ENCODE peak calls at places on chromosomes 16 and 17, in six cellular contexts. H, Z, G, E, D and L are unnamed samples.

GRCh38 chr17:57669671-57670529 is 75.2 kb downstream of the CCDC182 start:
- DNase-seq in H (peak), Z (no peak), G (no peak), E (peak), D (no peak), L (peak)

GRCh38 chr17:48618366-48618896 is 3.3 kb upstream of the HOXB8 start:
- DNase-seq in H (peak), Z (peak), G (peak), E (peak), D (peak), L (peak)

GRCh38 chr16:47712276-47713224 is 251.4 kb downstream of the PHKB start:
- DNase-seq in H (no peak), Z (no peak), G (no peak), E (no peak), D (no peak), L (no peak)

GRCh38 chr17:14098246-14098645 is 28.9 kb downstream of the COX10 start:
- DNase-seq in H (no peak), Z (no peak), G (no peak), E (no peak), D (no peak), L (no peak)

GRCh38 chr16:9075299-9076071 is 16.0 kb upstream of the HAPSTR1 start:
- DNase-seq in H (no peak), Z (no peak), G (no peak), E (no peak), D (no peak), L (no peak)

GRCh38 chr16:11792404-11793260 is 4.4 kb downstream of the ZC3H7A start:
- DNase-seq in H (no peak), Z (peak), G (no peak), E (no peak), D (no peak), L (no peak)

GRCh38 chr16:75238132-75238852 is 13.1 kb downstream of the BCAR1 start:
- DNase-seq in H (peak), Z (no peak), G (peak), E (no peak), D (no peak), L (no peak)

GRCh38 chr17:79233916-79234551 is 159.4 kb downstream of the ENGASE start:
- DNase-seq in H (no peak), Z (no peak), G (no peak), E (no peak), D (no peak), L (no peak)

GRCh38 chr17:3754458-3755334 is 31.0 kb downstream of the HASPIN start:
- DNase-seq in H (peak), Z (peak), G (no peak), E (peak), D (no peak), L (peak)

GRCh38 chr16:81837312-81837748 is 58.2 kb downstream of the PLCG2 start:
- DNase-seq in H (no peak), Z (no peak), G (no peak), E (no peak), D (no peak), L (no peak)

GRCh38 chr17:4297351-4297750 is 33.6 kb upstream of the ANKFY1 start:
- DNase-seq in H (no peak), Z (no peak), G (peak), E (no peak), D (no peak), L (no peak)

GRCh38 chr17:2724783-2725164 is 13.2 kb upstream of the CLUH start:
- DNase-seq in H (no peak), Z (no peak), G (peak), E (peak), D (no peak), L (no peak)

GRCh38 chr16:11491524-11491923 is 95.2 kb downstream of the LITAF start:
- DNase-seq in H (no peak), Z (no peak), G (no peak), E (no peak), D (no peak), L (no peak)

GRCh38 chr17:81635431-81635830 is 1.5 kb downstream of the NPLOC4 start:
- DNase-seq in H (no peak), Z (no peak), G (no peak), E (no peak), D (no peak), L (no peak)

GRCh38 chr17:83194761-83195329 is 115.4 kb downstream of the METRNL start:
- DNase-seq in H (peak), Z (peak), G (no peak), E (no peak), D (peak), L (no peak)

GRCh38 chr16:19563377-19563776 is 7.9 kb downstream of the VPS35L start:
- DNase-seq in H (no peak), Z (no peak), G (no peak), E (no peak), D (no peak), L (no peak)

GRCh38 chr16:74275031-74275636 is 21.5 kb upstream of the PSMD7 start:
- DNase-seq in H (no peak), Z (no peak), G (peak), E (no peak), D (no peak), L (no peak)

GRCh38 chr16:62853887-62854286 is 817.6 kb upstream of the CDH8 start:
- DNase-seq in H (peak), Z (no peak), G (no peak), E (no peak), D (no peak), L (no peak)

GRCh38 chr16:70160821-70161220 is 12.8 kb upstream of the CLEC18C start:
- DNase-seq in H (no peak), Z (no peak), G (no peak), E (no peak), D (no peak), L (peak)

GRCh38 chr17:74453665-74454196 is 12.7 kb upstream of the CD300A start:
- DNase-seq in H (peak), Z (no peak), G (no peak), E (peak), D (no peak), L (no peak)

GRCh38 chr17:29622337-29623282 is at the start of gene CORO6:
- DNase-seq in H (no peak), Z (no peak), G (peak), E (peak), D (no peak), L (peak)

GRCh38 chr17:59292174-59292523 is 39.3 kb upstream of the YPEL2 start:
- DNase-seq in H (no peak), Z (no peak), G (no peak), E (no peak), D (no peak), L (no peak)

GRCh38 chr16:3494574-3494973 is 715 bp downstream of the C16orf90 start:
- DNase-seq in H (no peak), Z (no peak), G (no peak), E (no peak), D (no peak), L (no peak)

GRCh38 chr16:2586241-2586640 is 48.4 kb downstream of the PDPK1 start:
- DNase-seq in H (no peak), Z (no peak), G (no peak), E (no peak), D (no peak), L (no peak)

GRCh38 chr17:82213251-82214011 is 789 bp upstream of the CCDC57 start:
- DNase-seq in H (no peak), Z (no peak), G (peak), E (no peak), D (peak), L (no peak)

GRCh38 chr17:51059781-51060180 is 60.9 kb downstream of the SPAG9 start:
- DNase-seq in H (no peak), Z (no peak), G (peak), E (no peak), D (no peak), L (no peak)

GRCh38 chr16:67150833-67151396 is at the start of gene B3GNT9:
- DNase-seq in H (peak), Z (no peak), G (peak), E (no peak), D (no peak), L (no peak)

GRCh38 chr16:85975421-85976100 is 76.6 kb downstream of the IRF8 start:
- DNase-seq in H (no peak), Z (no peak), G (no peak), E (no peak), D (no peak), L (no peak)

GRCh38 chr16:53821957-53822625 is 118.1 kb downstream of the FTO start:
- DNase-seq in H (no peak), Z (no peak), G (peak), E (no peak), D (no peak), L (no peak)
- TF ChIP-seq CTCF in H (no peak), Z (no peak), G (no peak), E (no peak), D (no peak), L (peak)

GRCh38 chr17:75629157-75629556 is 4.1 kb upstream of the SMIM5 start:
- DNase-seq in H (no peak), Z (no peak), G (no peak), E (no peak), D (no peak), L (no peak)
- TF ChIP-seq CTCF in H (no peak), Z (no peak), G (no peak), E (no peak), D (no peak), L (no peak)

DNA sequence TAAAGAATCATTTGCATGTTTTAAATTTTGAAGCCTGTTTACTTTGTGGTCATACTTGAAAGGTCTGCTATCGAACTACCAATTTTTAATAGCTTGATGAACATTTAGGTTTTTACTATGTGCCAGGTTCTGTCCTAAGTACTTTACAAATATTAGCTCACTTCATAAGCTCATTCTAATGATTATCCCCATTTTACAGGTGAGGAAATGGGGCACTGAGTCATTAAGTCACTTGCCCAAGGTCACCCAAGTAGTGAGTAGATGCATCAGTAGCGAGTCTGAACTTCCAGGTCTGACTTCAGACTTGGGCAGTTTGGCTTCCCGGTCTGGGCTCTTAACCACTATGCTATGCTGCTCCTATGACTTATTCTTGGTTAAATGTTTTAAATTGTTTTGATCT is 4.0 kb downstream of the NDEL1 start:
- DNase-seq in H (no peak), Z (no peak), G (no peak), E (no peak), D (no peak), L (no peak)
- TF ChIP-seq CTCF in H (no peak), Z (no peak), G (no peak), E (no peak), D (no peak), L (no peak)

GRCh38 chr17:34841467-34841866 is 119.8 kb downstream of the CCT6B start:
- DNase-seq in H (no peak), Z (no peak), G (no peak), E (no peak), D (no peak), L (no peak)
- TF ChIP-seq CTCF in H (no peak), Z (no peak), G (no peak), E (no peak), D (no peak), L (no peak)

DNA sequence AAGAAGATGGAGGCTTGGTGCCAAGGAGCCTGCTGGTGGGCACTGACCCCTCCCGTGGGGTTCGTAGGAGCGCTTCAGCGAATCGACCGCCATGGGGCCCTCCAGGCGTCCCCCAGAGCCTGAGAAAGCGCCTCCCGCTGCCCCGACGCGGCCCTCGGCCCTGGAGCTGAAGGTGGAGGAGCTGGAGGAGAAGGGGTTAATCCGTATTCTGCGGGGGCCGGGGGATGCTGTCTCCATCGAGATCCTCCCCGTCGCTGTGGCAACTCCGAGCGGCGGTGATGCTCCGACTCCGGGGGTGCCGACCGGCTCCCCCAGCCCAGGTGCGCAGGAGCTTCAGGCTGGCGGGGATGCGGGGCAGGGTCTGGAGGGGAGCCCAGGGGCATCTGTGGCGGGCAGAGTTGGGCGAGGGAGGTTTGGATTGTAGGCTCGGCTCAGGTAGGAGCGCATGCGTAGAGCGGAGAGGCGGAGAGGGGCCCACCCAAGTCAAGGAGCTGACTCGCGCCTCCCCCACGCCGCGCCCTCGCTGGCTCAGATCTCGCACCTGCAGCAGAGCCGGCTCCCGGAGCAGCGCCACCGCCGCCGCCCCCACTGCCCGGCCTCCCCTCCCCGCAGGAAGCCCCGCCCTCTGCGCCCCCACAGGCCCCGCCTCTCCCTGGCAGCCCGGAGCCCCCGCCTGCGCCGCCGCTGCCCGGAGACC is 19.8 kb downstream of the FMNL1 start:
- DNase-seq in H (peak), Z (no peak), G (no peak), E (peak), D (no peak), L (no peak)
- TF ChIP-seq CTCF in H (no peak), Z (no peak), G (no peak), E (no peak), D (no peak), L (no peak)

DNA sequence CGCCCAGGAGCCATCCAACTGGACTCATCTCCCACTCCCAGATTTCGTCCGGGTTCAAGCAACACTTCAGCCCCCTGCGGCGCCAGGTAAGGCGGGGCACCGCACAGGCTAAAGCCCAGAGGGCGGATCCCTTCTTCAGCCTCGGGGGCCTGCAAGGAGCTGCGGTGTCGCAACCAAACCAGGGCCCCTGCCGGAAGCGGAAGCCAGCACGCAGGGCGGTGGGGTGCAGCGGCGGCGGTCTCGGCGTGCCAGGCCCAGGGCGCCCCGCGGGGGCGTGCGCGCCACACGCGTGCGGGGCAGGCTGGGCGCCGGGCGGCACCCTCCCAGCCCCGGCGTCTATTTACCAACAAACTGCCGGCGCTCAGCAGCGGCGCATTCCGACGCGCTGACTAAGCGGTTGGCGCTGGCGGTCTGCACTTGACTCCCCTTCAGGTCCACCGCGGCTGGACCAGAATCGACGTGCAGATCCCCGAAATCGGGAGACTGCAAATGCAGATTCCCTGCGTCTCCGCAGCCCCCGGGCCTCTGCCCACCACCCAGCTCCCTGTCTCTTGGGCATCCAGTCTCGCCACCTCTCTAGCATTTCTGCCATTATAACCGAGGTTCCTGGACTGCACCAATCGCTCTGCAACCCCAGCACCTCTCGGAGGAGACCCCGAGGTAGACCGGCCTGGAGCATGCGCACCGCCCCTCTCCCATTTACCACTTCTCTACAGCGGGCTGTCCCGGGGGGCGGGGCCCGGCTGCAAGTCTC is 433 bp upstream of the DLX4 start:
- DNase-seq in H (no peak), Z (no peak), G (peak), E (peak), D (peak), L (peak)
- TF ChIP-seq CTCF in H (no peak), Z (no peak), G (no peak), E (no peak), D (no peak), L (no peak)